ENCODE peak calls at places on chromosome 19, in ten cellular contexts. U, S, H, M, F, N, Q, W, D and V are unnamed samples.

GRCh38 chr19:8320564-8321066 is 560 bp downstream of the NDUFA7 start:
- DNase-seq in M (no peak), F (peak; percentile 27), W (no peak), Q (peak; percentile 26), H (no peak), S (no peak), U (no peak), N (no peak), D (no peak), V (no peak)

GRCh38 chr19:3137139-3137538 is 1.3 kb downstream of the GNA15 start:
- DNase-seq in Q (no peak), H (peak; percentile 71), U (no peak), W (no peak), S (no peak), F (no peak), M (peak; percentile 20), N (no peak), D (no peak), V (no peak)

GRCh38 chr19:18020212-18021067 is 12.5 kb downstream of the ARRDC2 start:
- DNase-seq in H (no peak), U (peak; percentile 49), S (peak; percentile 76), N (no peak), W (peak; percentile 82), M (peak; percentile 77), Q (peak; percentile 69), F (peak; percentile 9), D (peak; percentile 86), V (no peak)

GRCh38 chr19:5547881-5548280 is 19.9 kb downstream of the TINCR start:
- DNase-seq in F (no peak), S (no peak), H (peak; percentile 52), D (no peak), Q (peak; percentile 39), M (peak; percentile 61), U (peak; percentile 51), W (peak; percentile 50), N (no peak), V (peak; percentile 19)

GRCh38 chr19:45231891-45232290 is 13.3 kb downstream of the EXOC3L2 start:
- DNase-seq in D (no peak), N (no peak), W (no peak), S (no peak), Q (no peak), F (no peak), M (no peak), H (no peak), U (no peak), V (no peak)

GRCh38 chr19:13621413-13621812 is 115.1 kb upstream of the CACNA1A start:
- DNase-seq in D (peak; percentile 54), S (no peak), H (peak; percentile 88), W (no peak), F (no peak), N (peak; percentile 85), M (peak; percentile 86), Q (peak; percentile 93), U (peak; percentile 96), V (peak; percentile 75)

GRCh38 chr19:4183967-4184717 is 1.7 kb downstream of the ANKRD24 start:
- DNase-seq in N (no peak), F (no peak), S (no peak), H (no peak), U (no peak), Q (no peak), W (no peak), M (no peak), D (peak; percentile 77), V (no peak)

GRCh38 chr19:45457776-45458175 is 10.0 kb upstream of the FOSB start:
- DNase-seq in W (no peak), F (no peak), S (no peak), M (no peak), Q (no peak), D (no peak), H (no peak), U (no peak), N (no peak), V (no peak)

GRCh38 chr19:18290250-18291018 is 9.0 kb upstream of the JUND start:
- DNase-seq in M (no peak), U (peak; percentile 52), S (no peak), F (peak; percentile 70), W (peak; percentile 88), D (peak; percentile 90), Q (no peak), H (peak; percentile 40), N (no peak), V (no peak)

GRCh38 chr19:5156231-5156986 is 184.2 kb downstream of the PTPRS start:
- DNase-seq in U (no peak), D (peak; percentile 56), M (no peak), F (no peak), Q (no peak), W (no peak), S (no peak), H (no peak), N (no peak), V (no peak)

GRCh38 chr19:7973883-7974282 is 30.4 kb upstream of the TIMM44 start:
- DNase-seq in H (no peak), D (no peak), W (no peak), U (no peak), S (no peak), Q (no peak), F (no peak), N (no peak), M (no peak), V (no peak)

GRCh38 chr19:36041831-36042230 is 9.2 kb upstream of the CLIP3 start:
- DNase-seq in M (peak; percentile 94), Q (peak; percentile 90), D (no peak), F (no peak), W (no peak), H (peak; percentile 89), U (peak; percentile 82), N (peak; percentile 69), S (no peak), V (peak; percentile 6)

GRCh38 chr19:5172859-5173577 is 167.6 kb downstream of the PTPRS start:
- DNase-seq in M (peak; percentile 92), U (peak; percentile 98), Q (peak; percentile 98), S (no peak), F (no peak), D (no peak), N (peak; percentile 59), H (peak; percentile 98), W (no peak), V (peak; percentile 78)

GRCh38 chr19:9793051-9793591 is 24.6 kb upstream of the ZNF846 start:
- DNase-seq in M (peak; percentile 65), F (peak; percentile 64), N (no peak), U (peak; percentile 32), H (peak; percentile 41), S (no peak), W (peak; percentile 77), D (no peak), Q (peak; percentile 52), V (no peak)

GRCh38 chr19:800360-801029 is 3.2 kb downstream of the PTBP1 start:
- DNase-seq in H (peak; percentile 61), N (peak; percentile 25), W (no peak), D (no peak), U (no peak), Q (peak; percentile 47), S (peak; percentile 68), M (peak; percentile 70), F (no peak), V (no peak)

DNA sequence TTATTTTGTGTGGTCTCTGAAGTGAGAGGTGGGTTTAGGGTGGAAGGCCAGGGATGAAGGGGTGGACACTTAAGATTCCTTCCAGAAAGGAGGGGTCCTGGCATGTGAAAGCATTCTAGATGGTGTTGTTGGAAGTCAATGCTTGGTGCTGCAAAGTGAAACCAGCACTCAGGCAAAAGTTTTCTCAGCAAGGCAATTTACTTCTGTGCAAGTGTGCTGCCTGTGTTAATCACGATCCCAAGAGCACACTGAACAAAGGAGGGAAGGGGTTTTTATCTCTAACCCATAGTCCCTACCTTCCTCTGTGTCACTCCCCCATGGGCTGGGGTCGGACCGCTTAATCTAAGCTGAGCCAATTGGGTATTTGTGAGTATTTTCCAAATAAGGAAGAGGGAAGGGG is 1.3 kb downstream of the ZNF134 start:
- DNase-seq in S (no peak), Q (peak; percentile 12), U (no peak), M (peak; percentile 3), F (no peak), W (no peak), H (no peak), D (no peak), N (no peak), V (no peak)
- H3K4me3 ChIP-seq in S (peak overlapping the region; percentile 100), Q (peak overlapping the region; percentile 92), U (peak overlapping the region; percentile 96), M (peak overlapping the region; percentile 1), F (peak overlapping the region; percentile 90), W (no peak overlapping the region), H (peak overlapping the region; percentile 98), D (peak overlapping the region; percentile 87), N (no peak overlapping the region), V (peak overlapping the region; percentile 80)

DNA sequence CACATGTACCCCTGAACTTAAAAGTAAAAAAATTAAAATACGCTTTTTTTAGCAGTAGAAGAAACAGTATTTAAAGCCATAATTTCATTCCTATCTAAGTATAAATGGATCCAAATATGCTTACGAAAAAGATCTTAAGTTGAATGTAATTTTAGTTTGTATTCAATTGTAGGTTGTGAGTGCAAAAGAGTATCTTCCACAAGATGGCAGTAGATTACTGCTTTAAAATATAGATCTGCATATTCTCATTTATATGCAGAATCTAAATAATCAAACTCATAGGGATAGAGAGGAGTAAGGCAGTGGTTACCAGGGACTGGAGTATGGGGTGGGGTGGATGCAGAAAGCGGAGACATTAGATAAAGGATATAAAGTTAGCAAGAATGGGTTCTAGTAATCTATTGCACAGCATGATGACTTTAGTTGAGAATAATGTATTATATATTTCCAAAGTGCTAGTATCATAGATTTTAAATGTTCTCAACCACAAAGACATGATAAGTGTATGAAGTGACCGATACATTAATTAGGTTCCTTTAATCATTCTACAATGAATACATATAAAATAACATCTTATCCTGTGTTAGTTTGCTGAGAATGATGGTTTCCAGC is 14.2 kb downstream of the OR7A17 start:
- DNase-seq in H (peak; percentile 23), N (no peak), W (no peak), U (peak; percentile 11), S (no peak), D (no peak), F (no peak), Q (peak; percentile 33), M (peak; percentile 50), V (no peak)
- TF ChIP-seq CTCF in H (peak; percentile 48), N (peak; percentile 30), W (peak; percentile 51), U (peak; percentile 44), S (no peak), D (peak; percentile 59), F (peak; percentile 29), Q (peak; percentile 49), M (peak; percentile 55), V (no peak)

DNA sequence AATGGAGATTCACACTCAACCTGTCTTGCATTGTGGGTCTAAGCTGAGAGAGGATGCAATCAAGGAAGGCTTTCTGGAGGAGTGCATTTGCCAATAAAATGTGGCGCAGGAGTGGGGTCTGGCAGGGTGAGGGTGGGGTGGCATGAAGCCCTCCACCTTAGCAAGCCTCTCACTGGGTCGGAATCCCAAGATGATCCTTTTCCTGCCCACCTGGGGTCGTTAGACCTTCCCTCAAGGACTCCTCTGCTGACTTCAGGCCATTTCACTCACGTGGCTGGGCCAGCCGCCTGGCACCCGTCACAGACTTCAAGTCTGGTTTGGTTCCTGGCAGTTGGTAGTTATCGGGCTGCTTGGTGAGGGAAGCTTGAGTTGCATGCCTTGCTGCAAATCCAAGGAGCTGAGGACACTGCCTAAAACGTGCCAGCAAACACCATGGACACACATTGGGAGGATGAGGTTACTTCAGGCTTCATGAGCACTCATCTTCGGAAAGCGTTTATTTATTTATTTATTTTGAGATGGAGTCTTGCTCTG is 2.5 kb downstream of the GPI start:
- DNase-seq in N (no peak), Q (no peak), M (no peak), S (no peak), F (no peak), H (no peak), D (no peak), W (no peak), U (no peak), V (no peak)
- H3K4me3 ChIP-seq in N (no peak overlapping the region), Q (no peak overlapping the region), M (no peak overlapping the region), S (no peak overlapping the region), F (no peak overlapping the region), H (no peak overlapping the region), D (no peak overlapping the region), W (no peak overlapping the region), U (no peak overlapping the region), V (no peak overlapping the region)

GRCh38 chr19:48182434-48182833 is 12.0 kb downstream of the ZSWIM9 start:
- DNase-seq in H (no peak), M (no peak), Q (no peak), W (no peak), U (no peak), D (peak; percentile 65), S (no peak), F (no peak), N (no peak), V (no peak)
- TF ChIP-seq CTCF in H (no peak), M (peak; percentile 13), Q (no peak), W (no peak), U (no peak), D (no peak), S (no peak), F (no peak), N (no peak), V (no peak)